ENCODE peak calls at places on chromosome 10, in five cellular contexts. D, L, V, I and R are unnamed samples. For H3K36me3 and H3K4me1, the result is how much of the 10 kb centered on the place peaks cover.

GRCh38 chr10:80051993-80052392 is 26.5 kb upstream of the TMEM254 start:
- DNase-seq in L (no peak), I (no peak), V (no peak), D (no peak), R (no peak)

GRCh38 chr10:132411561-132412253 is 14.7 kb downstream of the PWWP2B start:
- DNase-seq in V (no peak), D (no peak), L (peak), I (no peak), R (no peak)

GRCh38 chr10:127195571-127196226 is 692 bp downstream of the INSYN2A start:
- DNase-seq in V (no peak), L (peak), D (no peak), I (no peak), R (peak)

GRCh38 chr10:96292971-96293909 is 11.0 kb upstream of the DNTT start:
- DNase-seq in V (peak), D (no peak), L (peak), I (peak), R (peak)

GRCh38 chr10:17123062-17123661 is 6.4 kb downstream of the CUBN start:
- DNase-seq in L (no peak), I (peak), D (no peak), V (no peak), R (no peak)

GRCh38 chr10:3668276-3668960 is 116.6 kb downstream of the KLF6 start:
- DNase-seq in D (no peak), L (no peak), V (no peak), I (peak), R (peak)

GRCh38 chr10:97684866-97685394 is 2.1 kb downstream of the AVPI1 start:
- DNase-seq in I (no peak), V (no peak), D (no peak), L (no peak), R (no peak)

GRCh38 chr10:60182691-60183090 is 207.0 kb downstream of the ANK3 start:
- DNase-seq in D (no peak), V (no peak), L (no peak), I (no peak), R (no peak)

GRCh38 chr10:23525406-23525805 is 86.5 kb downstream of the OTUD1 start:
- DNase-seq in L (peak), D (no peak), V (no peak), I (no peak), R (peak)

GRCh38 chr10:95374597-95375209 is 83.9 kb upstream of the PDLIM1 start:
- DNase-seq in L (peak), V (peak), I (peak), D (no peak), R (peak)

GRCh38 chr10:10032991-10033390 is 984.7 kb upstream of the CELF2 start:
- DNase-seq in L (no peak), D (no peak), I (no peak), V (no peak), R (no peak)

GRCh38 chr10:61284222-61284890 is 168.8 kb downstream of the TMEM26 start:
- DNase-seq in V (peak), L (peak), D (no peak), I (peak), R (peak)

GRCh38 chr10:71150811-71151210 is 61.6 kb upstream of the UNC5B start:
- DNase-seq in I (no peak), V (no peak), L (no peak), D (no peak), R (no peak)

GRCh38 chr10:108180883-108181282 is 1016.4 kb upstream of the SORCS1 start:
- DNase-seq in I (no peak), V (no peak), D (no peak), L (no peak), R (peak)

GRCh38 chr10:131201741-131202515 is 109.6 kb downstream of the TCERG1L start:
- DNase-seq in D (no peak), V (no peak), I (no peak), L (no peak), R (no peak)

GRCh38 chr10:6182454-6183098 is 20.2 kb upstream of the PFKFB3 start:
- DNase-seq in V (no peak), L (peak), D (no peak), I (no peak), R (no peak)

GRCh38 chr10:117830832-117831231 is 215.9 kb downstream of the RAB11FIP2 start:
- DNase-seq in V (no peak), L (no peak), I (no peak), D (no peak), R (peak)

GRCh38 chr10:21238717-21239116 is 286.8 kb downstream of the SKIDA1 start:
- DNase-seq in D (no peak), L (no peak), I (no peak), V (no peak), R (peak)

GRCh38 chr10:78898341-78899097 is 170.2 kb upstream of the ZMIZ1 start:
- DNase-seq in L (no peak), I (no peak), V (no peak), D (no peak), R (no peak)

GRCh38 chr10:124308351-124308645 is 110.4 kb downstream of the OAT start:
- DNase-seq in I (no peak), V (no peak), D (no peak), L (no peak), R (no peak)

GRCh38 chr10:43409385-43410109 is 561 bp upstream of the HNRNPF start:
- DNase-seq in L (peak), V (no peak), D (no peak), I (no peak), R (no peak)

GRCh38 chr10:87976101-87976743 is 112.8 kb downstream of the PTEN start:
- DNase-seq in L (no peak), V (no peak), I (no peak), D (no peak), R (no peak)

GRCh38 chr10:88070080-88070880 is 206.9 kb downstream of the PTEN start:
- DNase-seq in I (no peak), D (peak), V (no peak), L (no peak), R (no peak)

GRCh38 chr10:119713744-119714483 is 11.9 kb upstream of the INPP5F start:
- DNase-seq in D (no peak), V (no peak), I (no peak), L (peak), R (no peak)

GRCh38 chr10:80996615-80997193 is 459.0 kb downstream of the SH2D4B start:
- DNase-seq in I (no peak), V (no peak), D (no peak), L (no peak), R (no peak)

GRCh38 chr10:5434017-5434753 is 21.8 kb downstream of the NET1 start:
- DNase-seq in I (peak), D (no peak), L (peak), V (no peak), R (peak)

GRCh38 chr10:131816157-131816775 is 84.5 kb upstream of the PPP2R2D start:
- DNase-seq in V (no peak), I (no peak), D (no peak), L (peak), R (no peak)

GRCh38 chr10:78904196-78904595 is 164.6 kb upstream of the ZMIZ1 start:
- DNase-seq in V (no peak), I (no peak), D (no peak), L (no peak), R (no peak)

GRCh38 chr10:60809157-60809556 is 30.9 kb downstream of the CDK1 start:
- DNase-seq in V (no peak), D (no peak), I (no peak), L (no peak), R (no peak)

GRCh38 chr10:5525581-5526271 is 965 bp downstream of the CALML3 start:
- DNase-seq in V (no peak), I (no peak), D (no peak), L (no peak), R (no peak)

GRCh38 chr10:77490915-77491314 is 146.7 kb downstream of the KCNMA1 start:
- DNase-seq in L (no peak), D (no peak), I (no peak), V (no peak), R (no peak)

GRCh38 chr10:84135836-84136235 is 3.5 kb upstream of the GHITM start:
- DNase-seq in L (no peak), D (no peak), I (no peak), V (no peak), R (no peak)

GRCh38 chr10:63972949-63973827 is 452.0 kb downstream of the REEP3 start:
- DNase-seq in D (no peak), L (no peak), V (no peak), I (peak), R (peak)

GRCh38 chr10:123721441-123722049 is 55.4 kb downstream of the GPR26 start:
- DNase-seq in V (no peak), L (no peak), D (no peak), I (no peak), R (no peak)

GRCh38 chr10:14905890-14906289 is 27.2 kb downstream of the SUV39H2 start:
- DNase-seq in D (no peak), L (no peak), V (no peak), I (no peak), R (no peak)

GRCh38 chr10:14910953-14911352 is 32.3 kb downstream of the SUV39H2 start:
- DNase-seq in V (no peak), L (no peak), I (no peak), D (no peak), R (no peak)

GRCh38 chr10:14906765-14907164 is 28.1 kb downstream of the SUV39H2 start:
- DNase-seq in V (no peak), I (no peak), L (no peak), D (no peak), R (no peak)

GRCh38 chr10:14904864-14905263 is 26.2 kb downstream of the SUV39H2 start:
- DNase-seq in D (no peak), L (no peak), I (no peak), V (no peak), R (no peak)

GRCh38 chr10:14909101-14909500 is 30.4 kb downstream of the SUV39H2 start:
- DNase-seq in V (no peak), D (no peak), I (no peak), L (no peak), R (no peak)
- H3K36me3 ChIP-seq in V (under half), D (under half), I (half or more), L (half or more), R (under half)

GRCh38 chr10:102619281-102619981 is 24.8 kb upstream of the TRIM8 start:
- DNase-seq in L (no peak), D (no peak), V (no peak), I (no peak), R (no peak)

GRCh38 chr10:102620138-102620591 is 24.1 kb upstream of the TRIM8 start:
- DNase-seq in V (no peak), L (no peak), I (no peak), D (no peak), R (no peak)

GRCh38 chr10:102617041-102617440 is 27.2 kb upstream of the TRIM8 start:
- DNase-seq in V (no peak), D (no peak), I (no peak), L (no peak), R (no peak)

GRCh38 chr10:102616071-102616770 is 28.1 kb upstream of the TRIM8 start:
- DNase-seq in D (no peak), L (no peak), V (no peak), I (no peak), R (no peak)

DNA sequence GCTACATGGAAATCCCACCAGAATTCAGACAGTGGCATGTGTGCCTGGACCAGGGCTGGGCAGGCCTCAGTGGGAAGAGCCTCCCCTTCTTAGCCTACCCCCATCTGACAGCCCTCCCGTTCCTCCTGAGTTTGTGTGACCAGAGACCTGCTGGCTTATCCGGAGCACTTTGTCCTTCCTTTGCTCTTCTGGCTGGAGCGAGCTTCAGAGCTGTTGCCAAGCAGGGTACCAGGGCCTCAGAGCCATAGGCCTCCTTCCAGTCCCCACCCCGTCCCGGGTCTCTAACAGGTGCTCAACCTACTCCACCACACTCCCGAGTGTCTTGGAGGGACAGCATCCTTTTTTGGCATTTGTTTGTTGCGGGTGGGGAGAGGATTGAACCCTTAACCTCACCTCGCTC is 26.5 kb upstream of the TRIM8 start:
- DNase-seq in L (no peak), I (no peak), D (no peak), V (no peak), R (no peak)
- H3K4me1 ChIP-seq in L (half or more), I (under half), D (under half), V (under half), R (under half)

GRCh38 chr10:46220872-46221538 is 65.8 kb upstream of the ANTXRL start:
- DNase-seq in V (no peak), I (peak), L (no peak), D (no peak), R (peak)
- TF ChIP-seq REST in V (no peak), I (no peak), L (no peak), D (no peak), R (no peak)

DNA sequence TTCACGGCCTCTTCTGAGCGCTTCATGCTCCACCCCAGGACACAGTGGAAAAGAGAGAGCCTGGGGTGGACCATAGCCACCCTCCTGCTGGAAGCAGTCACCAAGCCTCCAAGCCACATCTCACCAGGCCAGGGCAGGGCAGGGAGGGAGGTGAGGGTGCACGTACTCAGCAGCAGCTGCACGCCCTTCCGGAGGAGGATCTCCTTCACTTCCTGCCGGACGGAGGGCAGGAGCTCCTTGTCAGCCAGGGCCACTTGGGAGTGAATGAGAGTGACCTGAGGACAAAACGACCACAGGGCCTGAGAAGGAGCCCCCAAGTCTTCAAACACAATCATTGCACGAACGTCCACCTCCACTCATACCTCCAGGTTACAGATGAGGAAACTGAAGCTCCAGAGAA is 15.0 kb downstream of the AIFM2 start:
- DNase-seq in L (no peak), I (no peak), D (no peak), V (no peak), R (no peak)
- H3K36me3 ChIP-seq in L (under half), I (under half), D (under half), V (under half), R (under half)

DNA sequence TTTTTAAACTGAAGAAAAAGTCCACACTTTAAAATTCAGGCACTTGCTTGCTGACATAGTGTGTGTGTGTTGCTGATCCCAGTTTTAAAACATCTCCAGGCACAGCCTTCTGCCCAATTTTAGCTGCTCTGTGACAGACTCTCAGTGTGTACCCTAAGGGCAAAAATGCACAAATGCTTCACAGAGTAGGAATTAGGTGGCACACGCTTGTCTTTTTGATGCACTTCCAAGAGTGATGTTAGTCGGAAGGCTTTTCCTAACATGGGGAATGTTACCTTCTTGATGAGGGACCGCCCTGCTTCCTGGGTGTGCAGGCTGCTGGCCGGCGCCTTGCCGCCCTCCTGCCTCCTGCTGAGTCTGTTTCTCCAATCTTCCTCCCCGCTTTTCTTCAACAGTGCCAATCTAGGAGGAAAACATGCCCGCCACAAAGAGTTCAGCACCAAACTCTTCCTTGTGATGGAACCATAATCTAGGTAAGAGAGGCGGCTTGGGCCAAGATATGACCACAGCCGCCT is 122.3 kb downstream of the SVIL start:
- DNase-seq in D (no peak), I (no peak), V (no peak), L (no peak), R (no peak)
- H3K4me1 ChIP-seq in D (under half), I (under half), V (under half), L (under half), R (under half)

GRCh38 chr10:11527700-11528255 is 83.7 kb downstream of the USP6NL start:
- DNase-seq in D (no peak), V (no peak), L (no peak), I (no peak), R (no peak)
- TF ChIP-seq REST in D (no peak), V (no peak), L (no peak), I (no peak), R (no peak)